ENCODE peak calls at places on chromosomes 2 and 18, in seven cellular contexts. One of them, this sample, is unnamed.

GRCh38 chr2:169968767-169969166 is 141.5 kb downstream of the UBR3 start:
- DNase-seq in right cardiac atrium: no peak
- DNase-seq in NB4: no peak
- DNase-seq in stimulated activated naive CD8-positive, alpha-beta T cell treated with anti-CD3 and anti-CD28 coated beads, Interleukin-15, Interleukin-2, amounts not matched to agents 100 U/mL and 50 U/mL, for 24 hours: no peak
- DNase-seq in neural progenitor cell: no peak
- DNase-seq in osteocyte: no peak
- DNase-seq in neural crest cell: no peak
- DNase-seq in this sample: no peak

GRCh38 chr2:3493610-3493997 is 25.7 kb downstream of the ADI1 start:
- DNase-seq in right cardiac atrium: peak
- DNase-seq in NB4: peak
- DNase-seq in stimulated activated naive CD8-positive, alpha-beta T cell treated with anti-CD3 and anti-CD28 coated beads, Interleukin-15, Interleukin-2, amounts not matched to agents 100 U/mL and 50 U/mL, for 24 hours: no peak
- DNase-seq in neural progenitor cell: peak
- DNase-seq in osteocyte: peak
- DNase-seq in neural crest cell: no peak
- DNase-seq in this sample: no peak

GRCh38 chr2:218368621-218369153 is 12.0 kb downstream of the CATIP start:
- DNase-seq in right cardiac atrium: peak
- DNase-seq in NB4: peak
- DNase-seq in stimulated activated naive CD8-positive, alpha-beta T cell treated with anti-CD3 and anti-CD28 coated beads, Interleukin-15, Interleukin-2, amounts not matched to agents 100 U/mL and 50 U/mL, for 24 hours: no peak
- DNase-seq in neural progenitor cell: peak
- DNase-seq in osteocyte: no peak
- DNase-seq in neural crest cell: no peak
- DNase-seq in this sample: no peak

GRCh38 chr2:25690058-25690457 is 16.7 kb upstream of the DTNB start:
- DNase-seq in right cardiac atrium: no peak
- DNase-seq in NB4: peak
- DNase-seq in stimulated activated naive CD8-positive, alpha-beta T cell treated with anti-CD3 and anti-CD28 coated beads, Interleukin-15, Interleukin-2, amounts not matched to agents 100 U/mL and 50 U/mL, for 24 hours: no peak
- DNase-seq in neural progenitor cell: no peak
- DNase-seq in osteocyte: no peak
- DNase-seq in neural crest cell: no peak
- DNase-seq in this sample: peak

GRCh38 chr2:42834161-42834560 is 41.8 kb upstream of the HAAO start:
- DNase-seq in right cardiac atrium: no peak
- DNase-seq in NB4: no peak
- DNase-seq in stimulated activated naive CD8-positive, alpha-beta T cell treated with anti-CD3 and anti-CD28 coated beads, Interleukin-15, Interleukin-2, amounts not matched to agents 100 U/mL and 50 U/mL, for 24 hours: no peak
- DNase-seq in neural progenitor cell: no peak
- DNase-seq in osteocyte: peak
- DNase-seq in neural crest cell: no peak
- DNase-seq in this sample: no peak

GRCh38 chr2:66525609-66526008 is 90.7 kb downstream of the MEIS1 start:
- DNase-seq in right cardiac atrium: no peak
- DNase-seq in NB4: no peak
- DNase-seq in stimulated activated naive CD8-positive, alpha-beta T cell treated with anti-CD3 and anti-CD28 coated beads, Interleukin-15, Interleukin-2, amounts not matched to agents 100 U/mL and 50 U/mL, for 24 hours: no peak
- DNase-seq in neural progenitor cell: no peak
- DNase-seq in osteocyte: no peak
- DNase-seq in neural crest cell: no peak
- DNase-seq in this sample: no peak

GRCh38 chr18:70296781-70297180 is 7.9 kb downstream of the SOCS6 start:
- DNase-seq in right cardiac atrium: no peak
- DNase-seq in NB4: no peak
- DNase-seq in stimulated activated naive CD8-positive, alpha-beta T cell treated with anti-CD3 and anti-CD28 coated beads, Interleukin-15, Interleukin-2, amounts not matched to agents 100 U/mL and 50 U/mL, for 24 hours: no peak
- DNase-seq in neural progenitor cell: no peak
- DNase-seq in osteocyte: no peak
- DNase-seq in neural crest cell: no peak
- DNase-seq in this sample: no peak

GRCh38 chr2:61423714-61424113 is 47.2 kb downstream of the USP34 start:
- DNase-seq in right cardiac atrium: no peak
- DNase-seq in NB4: no peak
- DNase-seq in stimulated activated naive CD8-positive, alpha-beta T cell treated with anti-CD3 and anti-CD28 coated beads, Interleukin-15, Interleukin-2, amounts not matched to agents 100 U/mL and 50 U/mL, for 24 hours: no peak
- DNase-seq in neural progenitor cell: no peak
- DNase-seq in osteocyte: no peak
- DNase-seq in neural crest cell: no peak
- DNase-seq in this sample: no peak

GRCh38 chr2:120221616-120222015 is 1.6 kb downstream of the TMEM185B start:
- DNase-seq in right cardiac atrium: no peak
- DNase-seq in NB4: no peak
- DNase-seq in stimulated activated naive CD8-positive, alpha-beta T cell treated with anti-CD3 and anti-CD28 coated beads, Interleukin-15, Interleukin-2, amounts not matched to agents 100 U/mL and 50 U/mL, for 24 hours: no peak
- DNase-seq in neural progenitor cell: no peak
- DNase-seq in osteocyte: no peak
- DNase-seq in neural crest cell: no peak
- DNase-seq in this sample: no peak

GRCh38 chr2:127576433-127577207 is 41.1 kb downstream of the MYO7B start:
- DNase-seq in right cardiac atrium: peak
- DNase-seq in NB4: no peak
- DNase-seq in stimulated activated naive CD8-positive, alpha-beta T cell treated with anti-CD3 and anti-CD28 coated beads, Interleukin-15, Interleukin-2, amounts not matched to agents 100 U/mL and 50 U/mL, for 24 hours: no peak
- DNase-seq in neural progenitor cell: no peak
- DNase-seq in osteocyte: peak
- DNase-seq in neural crest cell: no peak
- DNase-seq in this sample: no peak

GRCh38 chr2:138691667-138692066 is 88.5 kb downstream of the NXPH2 start:
- DNase-seq in right cardiac atrium: no peak
- DNase-seq in NB4: no peak
- DNase-seq in stimulated activated naive CD8-positive, alpha-beta T cell treated with anti-CD3 and anti-CD28 coated beads, Interleukin-15, Interleukin-2, amounts not matched to agents 100 U/mL and 50 U/mL, for 24 hours: no peak
- DNase-seq in neural progenitor cell: no peak
- DNase-seq in osteocyte: no peak
- DNase-seq in neural crest cell: no peak
- DNase-seq in this sample: no peak

GRCh38 chr2:187093771-187094412 is 244.9 kb upstream of the ZSWIM2 start:
- DNase-seq in right cardiac atrium: no peak
- DNase-seq in NB4: no peak
- DNase-seq in stimulated activated naive CD8-positive, alpha-beta T cell treated with anti-CD3 and anti-CD28 coated beads, Interleukin-15, Interleukin-2, amounts not matched to agents 100 U/mL and 50 U/mL, for 24 hours: no peak
- DNase-seq in neural progenitor cell: no peak
- DNase-seq in osteocyte: no peak
- DNase-seq in neural crest cell: no peak
- DNase-seq in this sample: no peak

GRCh38 chr18:54506516-54507261 is 84.4 kb upstream of the DYNAP start:
- DNase-seq in right cardiac atrium: no peak
- DNase-seq in NB4: peak
- DNase-seq in stimulated activated naive CD8-positive, alpha-beta T cell treated with anti-CD3 and anti-CD28 coated beads, Interleukin-15, Interleukin-2, amounts not matched to agents 100 U/mL and 50 U/mL, for 24 hours: no peak
- DNase-seq in neural progenitor cell: no peak
- DNase-seq in osteocyte: no peak
- DNase-seq in neural crest cell: no peak
- DNase-seq in this sample: no peak

GRCh38 chr18:3867252-3867651 is 417.3 kb downstream of the TGIF1 start:
- DNase-seq in right cardiac atrium: no peak
- DNase-seq in NB4: no peak
- DNase-seq in stimulated activated naive CD8-positive, alpha-beta T cell treated with anti-CD3 and anti-CD28 coated beads, Interleukin-15, Interleukin-2, amounts not matched to agents 100 U/mL and 50 U/mL, for 24 hours: no peak
- DNase-seq in neural progenitor cell: no peak
- DNase-seq in osteocyte: no peak
- DNase-seq in neural crest cell: no peak
- DNase-seq in this sample: no peak

GRCh38 chr2:24594283-24594682 is 103.2 kb downstream of the NCOA1 start:
- DNase-seq in right cardiac atrium: no peak
- DNase-seq in NB4: no peak
- DNase-seq in stimulated activated naive CD8-positive, alpha-beta T cell treated with anti-CD3 and anti-CD28 coated beads, Interleukin-15, Interleukin-2, amounts not matched to agents 100 U/mL and 50 U/mL, for 24 hours: no peak
- DNase-seq in neural progenitor cell: no peak
- DNase-seq in osteocyte: no peak
- DNase-seq in neural crest cell: no peak
- DNase-seq in this sample: no peak

GRCh38 chr2:54546518-54546917 is 90.4 kb downstream of the SPTBN1 start:
- DNase-seq in right cardiac atrium: no peak
- DNase-seq in NB4: no peak
- DNase-seq in stimulated activated naive CD8-positive, alpha-beta T cell treated with anti-CD3 and anti-CD28 coated beads, Interleukin-15, Interleukin-2, amounts not matched to agents 100 U/mL and 50 U/mL, for 24 hours: no peak
- DNase-seq in neural progenitor cell: no peak
- DNase-seq in osteocyte: no peak
- DNase-seq in neural crest cell: no peak
- DNase-seq in this sample: no peak

GRCh38 chr2:196453613-196454047 is 185.9 kb upstream of the CCDC150 start:
- DNase-seq in right cardiac atrium: no peak
- DNase-seq in NB4: peak
- DNase-seq in stimulated activated naive CD8-positive, alpha-beta T cell treated with anti-CD3 and anti-CD28 coated beads, Interleukin-15, Interleukin-2, amounts not matched to agents 100 U/mL and 50 U/mL, for 24 hours: peak
- DNase-seq in neural progenitor cell: peak
- DNase-seq in osteocyte: no peak
- DNase-seq in neural crest cell: no peak
- DNase-seq in this sample: no peak

GRCh38 chr2:170973492-170974303 is 44.6 kb downstream of the GORASP2 start:
- DNase-seq in right cardiac atrium: peak
- DNase-seq in NB4: peak
- DNase-seq in stimulated activated naive CD8-positive, alpha-beta T cell treated with anti-CD3 and anti-CD28 coated beads, Interleukin-15, Interleukin-2, amounts not matched to agents 100 U/mL and 50 U/mL, for 24 hours: peak
- DNase-seq in neural progenitor cell: peak
- DNase-seq in osteocyte: peak
- DNase-seq in neural crest cell: peak
- DNase-seq in this sample: peak

GRCh38 chr2:236776695-236777251 is 207.1 kb downstream of the ACKR3 start:
- DNase-seq in right cardiac atrium: no peak
- DNase-seq in NB4: no peak
- DNase-seq in stimulated activated naive CD8-positive, alpha-beta T cell treated with anti-CD3 and anti-CD28 coated beads, Interleukin-15, Interleukin-2, amounts not matched to agents 100 U/mL and 50 U/mL, for 24 hours: no peak
- DNase-seq in neural progenitor cell: no peak
- DNase-seq in osteocyte: no peak
- DNase-seq in neural crest cell: no peak
- DNase-seq in this sample: peak

GRCh38 chr2:219249203-219249980 is 3.7 kb upstream of the TUBA4B start:
- DNase-seq in right cardiac atrium: peak
- DNase-seq in NB4: peak
- DNase-seq in stimulated activated naive CD8-positive, alpha-beta T cell treated with anti-CD3 and anti-CD28 coated beads, Interleukin-15, Interleukin-2, amounts not matched to agents 100 U/mL and 50 U/mL, for 24 hours: peak
- DNase-seq in neural progenitor cell: no peak
- DNase-seq in osteocyte: no peak
- DNase-seq in neural crest cell: no peak
- DNase-seq in this sample: peak

GRCh38 chr2:191565647-191566198 is 112.2 kb upstream of the NABP1 start:
- DNase-seq in right cardiac atrium: no peak
- DNase-seq in NB4: peak
- DNase-seq in stimulated activated naive CD8-positive, alpha-beta T cell treated with anti-CD3 and anti-CD28 coated beads, Interleukin-15, Interleukin-2, amounts not matched to agents 100 U/mL and 50 U/mL, for 24 hours: no peak
- DNase-seq in neural progenitor cell: no peak
- DNase-seq in osteocyte: no peak
- DNase-seq in neural crest cell: no peak
- DNase-seq in this sample: no peak

GRCh38 chr2:60849165-60849564 is 32.2 kb upstream of the REL start:
- DNase-seq in right cardiac atrium: no peak
- DNase-seq in NB4: peak
- DNase-seq in stimulated activated naive CD8-positive, alpha-beta T cell treated with anti-CD3 and anti-CD28 coated beads, Interleukin-15, Interleukin-2, amounts not matched to agents 100 U/mL and 50 U/mL, for 24 hours: no peak
- DNase-seq in neural progenitor cell: no peak
- DNase-seq in osteocyte: no peak
- DNase-seq in neural crest cell: no peak
- DNase-seq in this sample: no peak

GRCh38 chr2:101989740-101990460 is 1.9 kb upstream of the IL1R2 start:
- DNase-seq in right cardiac atrium: no peak
- DNase-seq in NB4: no peak
- DNase-seq in stimulated activated naive CD8-positive, alpha-beta T cell treated with anti-CD3 and anti-CD28 coated beads, Interleukin-15, Interleukin-2, amounts not matched to agents 100 U/mL and 50 U/mL, for 24 hours: no peak
- DNase-seq in neural progenitor cell: no peak
- DNase-seq in osteocyte: no peak
- DNase-seq in neural crest cell: no peak
- DNase-seq in this sample: no peak

GRCh38 chr18:51196811-51197660 is 445 bp downstream of the MEX3C start:
- DNase-seq in right cardiac atrium: peak
- DNase-seq in NB4: peak
- DNase-seq in stimulated activated naive CD8-positive, alpha-beta T cell treated with anti-CD3 and anti-CD28 coated beads, Interleukin-15, Interleukin-2, amounts not matched to agents 100 U/mL and 50 U/mL, for 24 hours: peak
- DNase-seq in neural progenitor cell: peak
- DNase-seq in osteocyte: no peak
- DNase-seq in neural crest cell: peak
- DNase-seq in this sample: peak

GRCh38 chr2:134181219-134181618 is 72.7 kb upstream of the MGAT5 start:
- DNase-seq in right cardiac atrium: no peak
- DNase-seq in NB4: no peak
- DNase-seq in stimulated activated naive CD8-positive, alpha-beta T cell treated with anti-CD3 and anti-CD28 coated beads, Interleukin-15, Interleukin-2, amounts not matched to agents 100 U/mL and 50 U/mL, for 24 hours: no peak
- DNase-seq in neural progenitor cell: no peak
- DNase-seq in osteocyte: no peak
- DNase-seq in neural crest cell: no peak
- DNase-seq in this sample: no peak

GRCh38 chr18:44590976-44591375 is 89.7 kb upstream of the SETBP1 start:
- DNase-seq in right cardiac atrium: no peak
- DNase-seq in NB4: no peak
- DNase-seq in stimulated activated naive CD8-positive, alpha-beta T cell treated with anti-CD3 and anti-CD28 coated beads, Interleukin-15, Interleukin-2, amounts not matched to agents 100 U/mL and 50 U/mL, for 24 hours: no peak
- DNase-seq in neural progenitor cell: no peak
- DNase-seq in osteocyte: no peak
- DNase-seq in neural crest cell: no peak
- DNase-seq in this sample: no peak

GRCh38 chr2:69544951-69545350 is 98.6 kb downstream of the AAK1 start:
- DNase-seq in right cardiac atrium: no peak
- DNase-seq in NB4: no peak
- DNase-seq in stimulated activated naive CD8-positive, alpha-beta T cell treated with anti-CD3 and anti-CD28 coated beads, Interleukin-15, Interleukin-2, amounts not matched to agents 100 U/mL and 50 U/mL, for 24 hours: no peak
- DNase-seq in neural progenitor cell: no peak
- DNase-seq in osteocyte: no peak
- DNase-seq in neural crest cell: no peak
- DNase-seq in this sample: no peak